ENCODE peak calls at places on chromosome 5, in five cellular contexts. K is heart right ventricle; I is GM18507; T is effector memory CD8-positive, alpha-beta T cell; U is iPS-NIHi11. N is an unnamed sample.

GRCh38 chr5:133402781-133403180 is 209.6 kb downstream of the FSTL4 start:
- DNase-seq in K (no peak), I (no peak), T (no peak), U (no peak), N (no peak)

GRCh38 chr5:72834919-72835318 is 18.5 kb downstream of the TNPO1 start:
- DNase-seq in K (no peak), I (no peak), T (no peak), U (no peak), N (no peak)

GRCh38 chr5:139488269-139488668 is 5.7 kb upstream of the STING1 start:
- DNase-seq in K (peak; percentile 39), I (no peak), T (no peak), U (no peak), N (peak; percentile 52)

GRCh38 chr5:149760700-149761187 is 30.6 kb downstream of the PPARGC1B start:
- DNase-seq in K (no peak), I (no peak), T (no peak), U (peak; percentile 34), N (no peak)

GRCh38 chr5:4879693-4880303 is 260.3 kb upstream of the ADAMTS16 start:
- DNase-seq in K (peak; percentile 69), I (peak; percentile 35), T (no peak), U (peak; percentile 84), N (peak; percentile 38)

GRCh38 chr5:13786016-13786415 is 158.5 kb downstream of the DNAH5 start:
- DNase-seq in K (no peak), I (no peak), T (no peak), U (no peak), N (no peak)

GRCh38 chr5:161086456-161086855 is 234.4 kb upstream of the ATP10B start:
- DNase-seq in K (no peak), I (no peak), T (no peak), U (no peak), N (no peak)

GRCh38 chr5:132280371-132281240 is 13.6 kb upstream of the SLC22A4 start:
- DNase-seq in K (no peak), I (no peak), T (no peak), U (no peak), N (no peak)

GRCh38 chr5:118208031-118208453 is 780.3 kb downstream of the DTWD2 start:
- DNase-seq in K (peak; percentile 5), I (no peak), T (no peak), U (no peak), N (no peak)

GRCh38 chr5:116876240-116876840 is 301.7 kb upstream of the SEMA6A start:
- DNase-seq in K (no peak), I (no peak), T (no peak), U (no peak), N (no peak)

GRCh38 chr5:134189031-134189430 is 12.3 kb upstream of the SKP1 start:
- DNase-seq in K (no peak), I (no peak), T (no peak), U (no peak), N (no peak)

GRCh38 chr5:128905225-128906110 is 59.8 kb upstream of the SLC27A6 start:
- DNase-seq in K (no peak), I (peak; percentile 2), T (peak; percentile 30), U (peak; percentile 51), N (no peak)

GRCh38 chr5:142857405-142857804 is 87.2 kb downstream of the ARHGAP26 start:
- DNase-seq in K (no peak), I (no peak), T (no peak), U (no peak), N (no peak)

GRCh38 chr5:5347442-5347841 is 75.0 kb upstream of the ICE1 start:
- DNase-seq in K (no peak), I (no peak), T (no peak), U (no peak), N (no peak)

GRCh38 chr5:148125641-148126040 is 42.7 kb upstream of the SPINK14 start:
- DNase-seq in K (no peak), I (no peak), T (no peak), U (peak; percentile 15), N (no peak)

GRCh38 chr5:68376931-68377330 is 161.4 kb downstream of the PIK3R1 start:
- DNase-seq in K (no peak), I (no peak), T (no peak), U (no peak), N (no peak)

GRCh38 chr5:168204165-168204564 is 87.3 kb upstream of the WWC1 start:
- DNase-seq in K (no peak), I (no peak), T (no peak), U (no peak), N (no peak)

GRCh38 chr5:73103885-73104284 is 16.5 kb upstream of the TMEM171 start:
- DNase-seq in K (no peak), I (no peak), T (no peak), U (no peak), N (no peak)

GRCh38 chr5:11234501-11234911 is 473.5 kb upstream of the DAP start:
- DNase-seq in K (peak; percentile 16), I (no peak), T (no peak), U (no peak), N (no peak)

GRCh38 chr5:1163879-1164278 is 37.5 kb upstream of the SLC6A19 start:
- DNase-seq in K (peak; percentile 5), I (no peak), T (no peak), U (no peak), N (no peak)

GRCh38 chr5:150301170-150301505 is 1.6 kb downstream of the ARSI start:
- DNase-seq in K (no peak), I (no peak), T (no peak), U (no peak), N (no peak)

GRCh38 chr5:174501461-174502069 is 222.8 kb upstream of the MSX2 start:
- DNase-seq in K (no peak), I (no peak), T (no peak), U (no peak), N (no peak)

GRCh38 chr5:89265511-89266169 is 382.7 kb upstream of the MEF2C start:
- DNase-seq in K (no peak), I (no peak), T (no peak), U (no peak), N (no peak)

GRCh38 chr5:52043543-52043942 is 660.3 kb downstream of the ISL1 start:
- DNase-seq in K (no peak), I (no peak), T (no peak), U (peak; percentile 22), N (no peak)

GRCh38 chr5:652773-653350 is 40.3 kb downstream of the TPPP start:
- DNase-seq in K (no peak), I (no peak), T (no peak), U (no peak), N (no peak)

GRCh38 chr5:9329125-9329524 is 216.8 kb downstream of the SEMA5A start:
- DNase-seq in K (no peak), I (no peak), T (no peak), U (no peak), N (no peak)

GRCh38 chr5:62569466-62569865 is 9.2 kb upstream of the LRRC70 start:
- DNase-seq in K (no peak), I (no peak), T (no peak), U (no peak), N (no peak)

GRCh38 chr5:88680253-88681132 is 202.5 kb downstream of the MEF2C start:
- DNase-seq in K (peak; percentile 77), I (peak; percentile 71), T (peak; percentile 80), U (peak; percentile 82), N (peak; percentile 40)

GRCh38 chr5:2163457-2163856 is 280.7 kb upstream of the IRX4 start:
- DNase-seq in K (no peak), I (no peak), T (no peak), U (no peak), N (no peak)

GRCh38 chr5:38369692-38370091 is 111.3 kb downstream of the EGFLAM start:
- DNase-seq in K (no peak), I (no peak), T (no peak), U (no peak), N (no peak)

GRCh38 chr5:91865920-91866319 is 482.8 kb upstream of the ARRDC3 start:
- DNase-seq in K (no peak), I (no peak), T (no peak), U (peak; percentile 11), N (no peak)

GRCh38 chr5:172147857-172148256 is 40.2 kb downstream of the STK10 start:
- DNase-seq in K (no peak), I (no peak), T (peak; percentile 23), U (no peak), N (no peak)

GRCh38 chr5:13708432-13708831 is 236.1 kb downstream of the DNAH5 start:
- DNase-seq in K (no peak), I (no peak), T (no peak), U (no peak), N (no peak)

GRCh38 chr5:1330146-1330846 is 14.6 kb downstream of the CLPTM1L start:
- DNase-seq in K (no peak), I (no peak), T (no peak), U (no peak), N (no peak)

GRCh38 chr5:123460296-123460729 is 37.1 kb upstream of the CEP120 start:
- DNase-seq in K (no peak), I (no peak), T (no peak), U (peak; percentile 38), N (no peak)

GRCh38 chr5:115472601-115473000 is 72.0 kb downstream of the FEM1C start:
- DNase-seq in K (peak; percentile 54), I (no peak), T (no peak), U (no peak), N (peak; percentile 75)

GRCh38 chr5:147490989-147491388 is 18.9 kb downstream of the DPYSL3 start:
- DNase-seq in K (no peak), I (no peak), T (no peak), U (peak; percentile 33), N (no peak)

N was measured in gastrocnemius medialis.